ENCODE peak calls at places on chromosomes 12 and 14, in five cellular contexts. One of them, this sample, is unnamed.

GRCh38 chr14:103385994-103386491 is 828 bp downstream of the MARK3 start:
- DNase-seq in HL-60: no peak
- DNase-seq in stomach: peak
- DNase-seq in sigmoid colon: peak
- DNase-seq in spleen: peak
- DNase-seq in this sample: peak

GRCh38 chr12:42468341-42468821 is 121.2 kb downstream of the PRICKLE1 start:
- DNase-seq in HL-60: no peak
- DNase-seq in stomach: no peak
- DNase-seq in sigmoid colon: peak
- DNase-seq in spleen: no peak
- DNase-seq in this sample: no peak

GRCh38 chr12:27344246-27344645 is 11.6 kb downstream of the BMAL2 start:
- DNase-seq in HL-60: no peak
- DNase-seq in stomach: no peak
- DNase-seq in sigmoid colon: no peak
- DNase-seq in spleen: no peak
- DNase-seq in this sample: no peak

GRCh38 chr14:55819610-55820304 is 239.8 kb downstream of the KTN1 start:
- DNase-seq in HL-60: peak
- DNase-seq in stomach: no peak
- DNase-seq in sigmoid colon: no peak
- DNase-seq in spleen: no peak
- DNase-seq in this sample: no peak

GRCh38 chr12:17060260-17060659 is 454.3 kb upstream of the LMO3 start:
- DNase-seq in HL-60: no peak
- DNase-seq in stomach: no peak
- DNase-seq in sigmoid colon: no peak
- DNase-seq in spleen: no peak
- DNase-seq in this sample: no peak

GRCh38 chr12:93042684-93043083 is 113.6 kb upstream of the EEA1 start:
- DNase-seq in HL-60: no peak
- DNase-seq in stomach: no peak
- DNase-seq in sigmoid colon: no peak
- DNase-seq in spleen: no peak
- DNase-seq in this sample: no peak

GRCh38 chr14:91892918-91893527 is 25.7 kb upstream of the TC2N start:
- DNase-seq in HL-60: no peak
- DNase-seq in stomach: no peak
- DNase-seq in sigmoid colon: peak
- DNase-seq in spleen: no peak
- DNase-seq in this sample: no peak

GRCh38 chr12:7869137-7869536 is 3.6 kb downstream of the SLC2A14 start:
- DNase-seq in HL-60: no peak
- DNase-seq in stomach: no peak
- DNase-seq in sigmoid colon: no peak
- DNase-seq in spleen: no peak
- DNase-seq in this sample: no peak

GRCh38 chr12:112196476-112196875 is 71.1 kb downstream of the TRAFD1 start:
- DNase-seq in HL-60: no peak
- DNase-seq in stomach: no peak
- DNase-seq in sigmoid colon: no peak
- DNase-seq in spleen: no peak
- DNase-seq in this sample: no peak

GRCh38 chr14:67525389-67525788 is 7.7 kb upstream of the PLEKHH1 start:
- DNase-seq in HL-60: no peak
- DNase-seq in stomach: no peak
- DNase-seq in sigmoid colon: no peak
- DNase-seq in spleen: no peak
- DNase-seq in this sample: no peak

GRCh38 chr12:71392521-71393145 is 47.0 kb upstream of the LGR5 start:
- DNase-seq in HL-60: peak
- DNase-seq in stomach: no peak
- DNase-seq in sigmoid colon: no peak
- DNase-seq in spleen: no peak
- DNase-seq in this sample: peak

GRCh38 chr12:94100990-94101901 is 47.1 kb upstream of the PLXNC1 start:
- DNase-seq in HL-60: no peak
- DNase-seq in stomach: peak
- DNase-seq in sigmoid colon: peak
- DNase-seq in spleen: peak
- DNase-seq in this sample: peak

GRCh38 chr14:34614638-34615037 is 15.3 kb downstream of the SNX6 start:
- DNase-seq in HL-60: no peak
- DNase-seq in stomach: no peak
- DNase-seq in sigmoid colon: peak
- DNase-seq in spleen: no peak
- DNase-seq in this sample: no peak

GRCh38 chr12:56078931-56079728 is 835 bp upstream of the ERBB3 start:
- DNase-seq in HL-60: peak
- DNase-seq in stomach: peak
- DNase-seq in sigmoid colon: peak
- DNase-seq in spleen: peak
- DNase-seq in this sample: peak

GRCh38 chr12:116977465-116978380 is 67.0 kb downstream of the FBXW8 start:
- DNase-seq in HL-60: no peak
- DNase-seq in stomach: no peak
- DNase-seq in sigmoid colon: no peak
- DNase-seq in spleen: no peak
- DNase-seq in this sample: no peak

GRCh38 chr12:124720687-124721500 is 142.8 kb downstream of the SCARB1 start:
- DNase-seq in HL-60: no peak
- DNase-seq in stomach: peak
- DNase-seq in sigmoid colon: peak
- DNase-seq in spleen: no peak
- DNase-seq in this sample: peak

GRCh38 chr14:104687601-104688504 is 1.6 kb upstream of the INF2 start:
- DNase-seq in HL-60: no peak
- DNase-seq in stomach: peak
- DNase-seq in sigmoid colon: peak
- DNase-seq in spleen: no peak
- DNase-seq in this sample: peak

GRCh38 chr12:52587563-52587962 is 13.7 kb downstream of the KRT72 start:
- DNase-seq in HL-60: no peak
- DNase-seq in stomach: no peak
- DNase-seq in sigmoid colon: peak
- DNase-seq in spleen: no peak
- DNase-seq in this sample: no peak
- H3K27ac ChIP-seq in HL-60: no peak
- H3K27ac ChIP-seq in stomach: no peak
- H3K27ac ChIP-seq in sigmoid colon: no peak
- H3K27ac ChIP-seq in spleen: no peak
- H3K27ac ChIP-seq in this sample: no peak

GRCh38 chr12:66282244-66282643 is 20.0 kb upstream of the HELB start:
- DNase-seq in HL-60: no peak
- DNase-seq in stomach: no peak
- DNase-seq in sigmoid colon: no peak
- DNase-seq in spleen: no peak
- DNase-seq in this sample: no peak

GRCh38 chr12:66280573-66280972 is 21.7 kb upstream of the HELB start:
- DNase-seq in HL-60: peak
- DNase-seq in stomach: no peak
- DNase-seq in sigmoid colon: no peak
- DNase-seq in spleen: no peak
- DNase-seq in this sample: no peak

GRCh38 chr12:66275040-66275439 is 27.3 kb upstream of the HELB start:
- DNase-seq in HL-60: no peak
- DNase-seq in stomach: no peak
- DNase-seq in sigmoid colon: no peak
- DNase-seq in spleen: no peak
- DNase-seq in this sample: no peak

GRCh38 chr12:66279127-66279712 is 23.1 kb upstream of the HELB start:
- DNase-seq in HL-60: no peak
- DNase-seq in stomach: no peak
- DNase-seq in sigmoid colon: no peak
- DNase-seq in spleen: no peak
- DNase-seq in this sample: no peak
- TF ChIP-seq POLR2AphosphoS5 in HL-60: no peak
- TF ChIP-seq POLR2AphosphoS5 in stomach: no peak
- TF ChIP-seq POLR2AphosphoS5 in sigmoid colon: no peak
- TF ChIP-seq POLR2AphosphoS5 in spleen: peak
- TF ChIP-seq POLR2AphosphoS5 in this sample: no peak

DNA sequence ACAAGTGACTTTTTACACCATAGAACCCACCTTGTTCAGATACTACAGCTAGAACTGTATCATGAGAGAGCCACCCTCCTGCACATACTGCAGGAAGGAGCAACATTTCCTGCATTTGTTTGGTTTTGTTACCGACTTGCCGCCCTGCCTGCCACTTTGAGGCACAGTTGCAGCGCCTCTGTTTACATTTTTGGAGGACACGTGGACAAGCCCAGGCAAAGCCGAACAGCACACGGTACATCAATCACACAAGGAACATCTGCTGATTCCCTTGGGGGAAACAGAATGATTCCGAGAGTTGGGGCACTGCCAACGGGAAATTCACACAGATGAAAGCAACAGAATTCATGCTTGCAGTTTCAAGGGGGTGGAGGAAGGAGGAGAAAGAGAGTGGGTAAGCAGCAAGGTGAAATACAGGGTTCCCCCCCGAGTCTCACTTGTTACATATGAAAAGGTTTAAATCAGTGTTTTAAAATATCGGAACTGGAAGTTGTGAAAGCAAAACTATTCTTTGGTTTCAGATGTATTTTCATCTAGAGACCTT is 110.7 kb downstream of the BTG1 start:
- DNase-seq in HL-60: no peak
- DNase-seq in stomach: peak
- DNase-seq in sigmoid colon: peak
- DNase-seq in spleen: peak
- DNase-seq in this sample: peak
- H3K27ac ChIP-seq in HL-60: no peak
- H3K27ac ChIP-seq in stomach: peak
- H3K27ac ChIP-seq in sigmoid colon: peak
- H3K27ac ChIP-seq in spleen: peak
- H3K27ac ChIP-seq in this sample: peak

DNA sequence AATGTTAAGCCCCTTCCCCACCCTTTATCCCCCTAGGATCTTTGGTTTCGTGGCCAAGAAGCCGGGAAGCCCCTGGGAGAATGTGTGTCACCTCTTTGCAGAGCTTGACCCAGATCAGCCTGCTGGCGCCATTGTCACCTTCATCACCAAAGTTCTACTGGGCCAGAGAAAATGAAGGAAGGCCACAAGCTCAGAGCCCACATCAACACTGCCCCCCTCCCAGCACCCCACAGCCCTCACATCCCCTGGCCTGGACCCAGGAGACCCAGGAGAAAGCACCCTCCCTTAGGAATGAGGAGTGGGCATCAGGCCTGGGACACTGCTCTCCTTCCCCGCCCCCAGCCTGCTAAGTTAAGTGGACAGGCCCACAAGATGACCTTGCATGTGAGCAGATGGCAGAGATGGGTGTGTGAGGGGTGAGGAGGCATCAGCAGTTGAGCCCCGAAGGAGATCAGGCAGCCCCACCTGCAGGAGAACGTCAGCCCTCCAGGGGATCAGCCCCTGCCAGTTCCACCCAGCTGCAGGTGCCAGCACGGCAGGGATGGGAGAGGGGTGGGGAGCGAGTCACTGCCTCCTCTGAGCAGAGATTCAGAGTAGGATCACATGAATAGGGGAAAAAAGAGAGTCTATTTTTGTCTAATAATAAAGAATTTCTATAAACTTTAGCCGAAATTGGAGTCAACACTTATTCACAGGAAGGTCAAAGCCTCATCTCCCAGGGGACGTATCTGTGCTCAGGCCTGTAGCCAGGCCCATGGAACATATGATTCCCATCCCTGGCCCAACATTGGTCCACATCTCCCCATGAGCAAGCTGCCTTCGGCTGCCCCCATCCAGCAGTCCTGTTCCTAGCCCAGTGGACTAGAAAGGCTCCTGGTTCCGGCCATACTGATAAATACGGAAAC is 14.1 kb downstream of the TNS2 start:
- DNase-seq in HL-60: no peak
- DNase-seq in stomach: no peak
- DNase-seq in sigmoid colon: peak
- DNase-seq in spleen: peak
- DNase-seq in this sample: no peak
- TF ChIP-seq POLR2AphosphoS5 in HL-60: no peak
- TF ChIP-seq POLR2AphosphoS5 in stomach: no peak
- TF ChIP-seq POLR2AphosphoS5 in sigmoid colon: peak
- TF ChIP-seq POLR2AphosphoS5 in spleen: peak
- TF ChIP-seq POLR2AphosphoS5 in this sample: peak

DNA sequence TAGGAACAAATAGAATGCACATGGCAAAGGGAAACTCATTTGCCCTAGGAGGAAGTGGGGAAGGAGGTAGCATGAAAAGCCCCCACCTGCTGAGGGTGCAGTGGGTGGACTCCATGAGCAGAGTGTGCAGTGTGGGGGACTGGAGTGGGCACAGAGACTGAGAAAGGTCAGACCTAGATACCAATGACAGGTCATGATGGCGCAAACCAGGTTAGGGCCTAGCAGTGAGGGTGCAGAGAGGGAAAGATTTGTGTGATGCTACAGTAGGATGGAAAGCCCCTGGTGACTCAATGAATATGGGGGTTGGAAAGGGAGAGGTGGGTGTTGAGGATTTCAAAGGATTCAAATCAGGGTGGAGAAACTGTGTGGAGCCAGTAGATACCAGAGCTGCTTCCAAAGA is 319.2 kb downstream of the DPF3 start:
- DNase-seq in HL-60: no peak
- DNase-seq in stomach: no peak
- DNase-seq in sigmoid colon: peak
- DNase-seq in spleen: no peak
- DNase-seq in this sample: no peak
- H3K27ac ChIP-seq in HL-60: no peak
- H3K27ac ChIP-seq in stomach: no peak
- H3K27ac ChIP-seq in sigmoid colon: no peak
- H3K27ac ChIP-seq in spleen: no peak
- H3K27ac ChIP-seq in this sample: no peak

DNA sequence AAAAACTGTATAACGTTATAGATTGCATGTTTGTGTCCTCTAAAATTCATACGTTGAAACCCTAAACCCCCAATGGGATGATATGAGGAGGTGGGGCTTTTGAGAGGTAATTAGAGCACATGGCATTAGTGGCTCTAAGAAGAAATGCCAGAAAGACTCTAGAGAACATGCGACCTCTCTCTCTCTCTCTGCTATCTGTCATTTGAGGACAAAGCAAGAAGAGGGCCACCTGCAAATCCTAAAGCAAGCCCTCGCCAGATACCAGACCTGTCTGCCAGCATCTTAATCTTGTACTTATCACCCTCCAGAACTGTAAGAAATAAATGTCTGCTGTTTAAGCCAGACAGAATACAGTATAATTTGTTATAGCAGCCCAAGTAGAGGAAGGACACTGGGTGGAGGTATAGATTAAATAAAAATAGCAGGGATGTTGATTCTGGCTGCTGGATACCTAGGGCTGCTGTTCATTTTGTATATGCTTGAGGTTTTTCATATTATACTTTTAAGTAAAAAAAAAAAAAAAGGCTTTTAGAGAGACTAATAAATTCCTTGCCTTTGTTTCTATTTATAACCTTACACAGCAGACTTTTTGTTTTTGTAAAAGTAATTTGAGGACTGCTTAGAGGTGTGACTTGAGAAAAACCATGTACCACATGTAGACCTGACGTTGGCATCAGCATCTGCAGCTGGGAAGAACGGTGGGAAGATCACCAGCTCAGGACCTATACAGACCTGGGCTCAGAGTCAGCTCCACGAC is 26.9 kb downstream of the MOK start:
- DNase-seq in HL-60: no peak
- DNase-seq in stomach: no peak
- DNase-seq in sigmoid colon: no peak
- DNase-seq in spleen: no peak
- DNase-seq in this sample: no peak
- TF ChIP-seq POLR2AphosphoS5 in HL-60: no peak
- TF ChIP-seq POLR2AphosphoS5 in stomach: no peak
- TF ChIP-seq POLR2AphosphoS5 in sigmoid colon: no peak
- TF ChIP-seq POLR2AphosphoS5 in spleen: no peak
- TF ChIP-seq POLR2AphosphoS5 in this sample: no peak